ENCODE peak calls at places on chromosomes 3 and 15, in ten cellular contexts. P, D, F, K, H, Q, U, Z, G and W are unnamed samples.

GRCh38 chr15:53936137-53936536 is 42.1 kb upstream of the UNC13C start:
- DNase-seq in K (no peak), F (no peak), G (no peak), D (no peak), Z (no peak), P (no peak), U (no peak), Q (no peak), H (no peak), W (no peak)

GRCh38 chr3:117603097-117603496 is 893.5 kb downstream of the TUSC7 start:
- DNase-seq in P (no peak), D (no peak), Q (peak), K (no peak), U (no peak), H (no peak), G (no peak), F (no peak), Z (no peak), W (no peak)

GRCh38 chr3:134682196-134682880 is 31.5 kb upstream of the KY start:
- DNase-seq in U (no peak), F (no peak), H (peak), P (no peak), D (no peak), Z (no peak), K (no peak), G (no peak), Q (no peak), W (peak)

GRCh38 chr3:160169139-160169830 is 55.9 kb upstream of the C3orf80 start:
- DNase-seq in G (no peak), P (no peak), U (no peak), F (no peak), H (peak), Q (no peak), Z (no peak), D (no peak), K (no peak), W (peak)

GRCh38 chr3:126357299-126358037 is at the start of gene KLF15:
- DNase-seq in U (peak), F (peak), Q (peak), H (peak), K (peak), P (peak), Z (peak), G (peak), D (peak), W (peak)

GRCh38 chr15:66459818-66460615 is 37.5 kb downstream of the SNAPC5 start:
- DNase-seq in K (no peak), D (no peak), G (no peak), Q (no peak), U (no peak), H (peak), P (no peak), Z (no peak), F (no peak), W (peak)

GRCh38 chr3:16370872-16371740 is 106.1 kb downstream of the OXNAD1 start:
- DNase-seq in U (no peak), Q (no peak), K (no peak), G (no peak), D (peak), F (no peak), P (no peak), Z (no peak), H (peak), W (no peak)

GRCh38 chr15:57458255-57458850 is 82.0 kb downstream of the CGNL1 start:
- DNase-seq in Q (no peak), D (no peak), F (no peak), U (no peak), K (no peak), H (no peak), Z (no peak), G (no peak), P (no peak), W (no peak)

GRCh38 chr3:158200973-158201372 is 91.1 kb downstream of the RSRC1 start:
- DNase-seq in H (peak), F (no peak), Z (no peak), G (no peak), Q (no peak), U (no peak), D (no peak), P (no peak), K (no peak), W (no peak)

GRCh38 chr15:49620174-49620573 is 444 bp downstream of the FAM227B start:
- DNase-seq in U (no peak), K (no peak), G (peak), P (no peak), Z (no peak), H (peak), D (no peak), F (no peak), Q (peak), W (no peak)

GRCh38 chr3:71710906-71711494 is 14.2 kb downstream of the EIF4E3 start:
- DNase-seq in G (no peak), D (no peak), U (no peak), F (no peak), P (no peak), H (peak), Z (peak), Q (no peak), K (no peak), W (peak)

GRCh38 chr3:119349353-119349752 is 55.2 kb downstream of the ARHGAP31 start:
- DNase-seq in U (no peak), Q (no peak), K (no peak), G (no peak), H (no peak), F (no peak), Z (peak), P (no peak), D (no peak), W (no peak)

GRCh38 chr15:78255421-78256043 is 8.8 kb upstream of the DNAJA4 start:
- DNase-seq in U (no peak), F (no peak), Q (no peak), K (no peak), P (no peak), Z (no peak), G (no peak), D (no peak), H (no peak), W (no peak)

GRCh38 chr3:56347219-56347871 is 120.9 kb downstream of the ERC2 start:
- DNase-seq in D (no peak), U (peak), F (peak), Z (peak), G (peak), H (peak), Q (peak), P (peak), K (peak), W (no peak)

GRCh38 chr3:195150194-195151118 is 120.5 kb downstream of the XXYLT1 start:
- DNase-seq in P (peak), Z (peak), G (peak), D (peak), Q (peak), K (no peak), H (peak), U (peak), F (no peak), W (no peak)

GRCh38 chr3:145448436-145448835 is 712.5 kb downstream of the PLOD2 start:
- DNase-seq in H (no peak), D (no peak), P (no peak), F (no peak), K (no peak), U (no peak), G (no peak), Q (no peak), Z (no peak), W (peak)

GRCh38 chr3:194967126-194968117 is 281.7 kb downstream of the FAM43A start:
- DNase-seq in D (no peak), P (no peak), K (no peak), H (peak), G (peak), F (no peak), Z (no peak), U (no peak), Q (no peak), W (peak)

DNA sequence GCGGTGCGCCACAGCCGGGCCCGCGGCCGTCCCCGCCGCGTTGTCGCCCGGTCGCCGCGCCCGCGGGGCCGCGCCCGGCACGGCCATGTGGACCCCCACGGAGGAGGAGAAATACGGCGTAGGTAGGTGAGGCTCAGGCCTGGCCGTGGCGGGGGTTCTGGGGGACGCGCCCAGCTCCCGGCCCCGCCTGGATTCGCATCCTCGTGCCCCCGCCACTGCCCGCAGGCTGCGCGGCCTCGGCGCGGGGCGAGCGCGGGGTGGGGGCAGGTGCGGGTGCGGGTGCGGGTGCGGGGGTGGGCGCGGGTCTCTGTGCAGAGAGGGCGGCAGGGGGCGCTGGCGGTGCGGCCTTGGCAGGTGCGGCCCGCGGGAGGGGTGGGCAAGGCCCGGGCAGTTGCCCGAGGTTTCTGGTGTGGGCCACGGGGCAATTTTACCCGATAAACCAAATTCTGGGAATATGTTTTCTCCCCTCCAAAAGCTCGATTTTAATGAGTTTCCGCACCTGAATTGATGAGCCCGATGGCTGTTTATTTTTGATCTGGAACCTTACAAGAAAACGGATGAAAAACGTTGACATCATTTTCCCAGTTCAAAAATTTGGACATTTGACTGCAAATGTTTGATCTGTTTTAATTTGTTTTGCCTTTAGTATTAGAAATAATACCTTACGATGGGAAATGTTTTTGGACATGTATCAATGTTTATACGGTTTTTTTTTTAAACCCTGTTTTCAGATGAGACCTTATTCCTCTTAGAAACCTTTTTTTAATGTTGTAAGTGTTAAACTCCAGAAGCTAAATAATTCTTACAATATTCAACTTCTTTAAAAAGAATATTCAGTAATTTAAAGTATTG is 678 bp downstream of the DOCK3 start:
- DNase-seq in H (no peak), F (peak), D (peak), P (no peak), U (peak), G (no peak), Z (peak), K (peak), Q (peak), W (peak)
- TF ChIP-seq CTCF in H (no peak), F (peak), D (peak), P (no peak), U (peak), G (no peak), Z (peak), K (peak), Q (no peak), W (peak)

DNA sequence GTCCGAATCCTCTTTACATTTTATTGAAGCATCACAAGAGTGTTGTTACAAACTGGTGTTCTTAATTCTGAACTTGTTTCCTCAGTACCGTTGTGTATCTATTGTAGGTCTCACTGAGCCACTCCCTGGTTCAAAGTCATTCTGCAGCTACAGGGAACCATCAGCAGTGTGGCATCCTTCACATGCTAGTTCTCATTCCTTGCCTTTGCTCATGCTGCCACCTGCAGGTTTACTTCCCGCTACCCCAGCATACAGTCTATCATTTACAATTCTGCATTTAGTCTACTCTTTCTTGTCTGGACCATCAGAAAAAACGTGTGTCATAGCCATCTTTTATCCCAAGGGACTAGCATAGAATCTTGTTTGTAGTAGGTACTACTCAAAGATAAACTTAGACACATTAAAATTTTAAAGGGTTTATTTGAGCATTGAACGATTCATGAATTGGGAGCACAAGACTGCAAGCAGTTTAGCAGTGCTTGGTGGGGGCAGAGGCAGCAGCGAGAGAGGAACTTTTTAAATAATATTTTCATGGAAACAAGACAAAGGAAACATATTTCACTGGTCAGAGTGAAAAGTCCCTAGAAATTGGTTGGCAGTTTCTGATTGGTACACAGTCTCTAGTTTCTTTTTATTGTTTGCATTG is 402.1 kb downstream of the CADM2 start:
- DNase-seq in D (no peak), H (peak), P (peak), Z (peak), F (peak), U (peak), K (peak), G (peak), Q (peak), W (peak)
- TF ChIP-seq CTCF in D (no peak), H (peak), P (peak), Z (peak), F (peak), U (peak), K (peak), G (peak), Q (peak), W (no peak)

GRCh38 chr3:141444586-141445285 is 42.1 kb upstream of the RASA2 start:
- DNase-seq in U (no peak), K (no peak), F (no peak), D (no peak), P (no peak), Z (no peak), H (no peak), G (no peak), Q (no peak), W (no peak)

GRCh38 chr3:141448606-141449216 is 38.1 kb upstream of the RASA2 start:
- DNase-seq in Q (no peak), P (no peak), Z (no peak), H (peak), U (no peak), K (no peak), G (no peak), D (no peak), F (no peak), W (no peak)

GRCh38 chr3:141447391-141447790 is 39.4 kb upstream of the RASA2 start:
- DNase-seq in Z (no peak), U (no peak), P (no peak), G (no peak), H (no peak), Q (no peak), F (no peak), D (no peak), K (no peak), W (no peak)

GRCh38 chr3:141445990-141446389 is 40.8 kb upstream of the RASA2 start:
- DNase-seq in F (no peak), P (no peak), U (no peak), Q (no peak), H (no peak), D (no peak), G (no peak), K (no peak), Z (no peak), W (no peak)

DNA sequence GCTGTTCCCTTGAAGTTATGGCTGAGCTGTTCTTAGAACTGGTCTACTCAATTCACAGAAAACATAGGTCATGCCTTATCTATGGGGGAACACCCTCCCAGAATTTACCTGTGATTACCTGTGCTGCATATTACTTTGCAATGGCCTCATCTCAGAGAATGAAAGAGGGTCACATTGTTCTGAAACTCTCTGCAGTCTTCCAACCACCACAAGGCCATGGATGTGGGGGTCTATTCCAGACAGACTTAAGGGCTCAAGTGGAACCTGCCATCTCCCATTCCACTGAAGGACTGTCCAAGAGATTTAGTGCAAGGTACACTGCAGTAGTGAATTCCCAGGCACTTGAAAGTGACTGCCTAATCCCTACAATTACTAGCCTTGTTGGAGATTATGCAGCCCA is 40.1 kb upstream of the RASA2 start:
- DNase-seq in K (no peak), U (no peak), P (no peak), G (no peak), Z (no peak), Q (no peak), F (no peak), H (no peak), D (no peak), W (no peak)
- TF ChIP-seq CTCF in K (no peak), U (no peak), P (no peak), G (no peak), Z (no peak), Q (no peak), F (no peak), H (no peak), D (no peak), W (no peak)

GRCh38 chr3:128074851-128075515 is 22.7 kb downstream of the SEC61A1 start:
- DNase-seq in F (no peak), G (no peak), Z (no peak), U (no peak), H (peak), Q (no peak), P (peak), D (no peak), K (no peak), W (no peak)

GRCh38 chr3:128073185-128073725 is 21.0 kb downstream of the SEC61A1 start:
- DNase-seq in D (no peak), H (no peak), F (no peak), P (no peak), Z (no peak), K (no peak), U (no peak), G (peak), Q (no peak), W (no peak)

GRCh38 chr3:128071771-128072453 is 19.7 kb downstream of the SEC61A1 start:
- DNase-seq in K (no peak), F (no peak), G (peak), Q (no peak), D (no peak), U (no peak), Z (no peak), H (no peak), P (no peak), W (no peak)

GRCh38 chr3:128072454-128073184 is 20.4 kb downstream of the SEC61A1 start:
- DNase-seq in P (no peak), K (no peak), Z (no peak), D (no peak), G (peak), Q (peak), F (no peak), H (no peak), U (no peak), W (no peak)

GRCh38 chr3:128073807-128074206 is 21.6 kb downstream of the SEC61A1 start:
- DNase-seq in D (no peak), P (no peak), Q (no peak), F (no peak), Z (no peak), U (no peak), K (no peak), G (no peak), H (peak), W (peak)
- TF ChIP-seq CTCF in D (no peak), P (no peak), Q (no peak), F (no peak), Z (no peak), U (no peak), K (no peak), G (no peak), H (peak), W (no peak)

GRCh38 chr3:23945903-23946751 is 1.0 kb downstream of the NR1D2 start:
- DNase-seq in K (peak), P (peak), U (peak), Z (peak), D (peak), Q (peak), H (peak), F (peak), G (peak), W (peak)
- TF ChIP-seq CTCF in K (no peak), P (no peak), U (no peak), Z (no peak), D (no peak), Q (peak), H (no peak), F (no peak), G (no peak), W (no peak)

GRCh38 chr15:42358141-42358540 is 1.2 kb upstream of the CAPN3 start:
- DNase-seq in Z (no peak), K (no peak), D (no peak), Q (no peak), G (no peak), P (no peak), H (no peak), U (no peak), F (no peak), W (no peak)

GRCh38 chr15:42359990-42360389 is 689 bp downstream of the CAPN3 start:
- DNase-seq in H (no peak), D (no peak), F (no peak), G (no peak), K (no peak), U (no peak), Z (no peak), Q (no peak), P (no peak), W (no peak)

GRCh38 chr15:42360535-42361112 is 1.3 kb downstream of the CAPN3 start:
- DNase-seq in K (no peak), U (no peak), P (no peak), Q (no peak), G (no peak), H (no peak), F (no peak), Z (no peak), D (no peak), W (no peak)

GRCh38 chr15:42355291-42355690 is 4.0 kb upstream of the CAPN3 start:
- DNase-seq in K (no peak), F (no peak), Q (no peak), Z (no peak), H (no peak), D (no peak), G (no peak), P (no peak), U (no peak), W (no peak)

DNA sequence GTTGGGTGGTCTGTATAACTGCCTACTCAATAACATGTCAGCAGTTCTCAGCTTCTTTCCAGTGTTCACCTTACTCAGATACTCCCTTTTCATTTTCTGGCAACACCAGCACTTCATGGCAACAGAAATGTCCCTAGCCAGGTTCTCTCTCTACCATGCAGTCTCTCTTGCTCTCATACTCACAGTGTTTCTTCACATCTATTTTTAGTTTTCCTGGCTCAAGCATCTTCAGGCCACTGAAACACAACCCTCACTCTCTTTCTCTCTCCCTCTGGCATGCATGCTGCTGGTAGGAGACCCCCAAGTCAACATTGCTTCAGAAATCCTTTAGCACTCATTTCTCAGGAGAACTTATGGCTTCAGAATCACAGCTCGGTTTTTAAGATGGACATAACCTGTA is at the start of gene CAPN3:
- DNase-seq in G (no peak), K (no peak), U (no peak), Z (no peak), P (no peak), D (no peak), F (no peak), Q (no peak), H (no peak), W (no peak)
- TF ChIP-seq CTCF in G (no peak), K (no peak), U (no peak), Z (no peak), P (no peak), D (no peak), F (no peak), Q (no peak), H (no peak), W (no peak)